ENCODE peak calls at places on chromosomes 13 and 19, in four cellular contexts. W, X, J and G are unnamed samples. For H3K9me3, the result is how much of the 10 kb centered on the place peaks cover.

GRCh38 chr13:109318945-109319590 is 467.3 kb downstream of the IRS2 start:
- DNase-seq in W (no peak), X (no peak), J (no peak), G (no peak)

GRCh38 chr13:48741377-48741776 is 87.6 kb downstream of the CYSLTR2 start:
- DNase-seq in J (no peak), X (no peak), W (no peak), G (no peak)

GRCh38 chr13:26872444-26873173 is 112.0 kb upstream of the GPR12 start:
- DNase-seq in X (peak), W (peak), J (peak), G (peak)

GRCh38 chr13:90545070-90545840 is 802.2 kb upstream of the MIR17HG start:
- DNase-seq in X (no peak), J (no peak), W (no peak), G (no peak)

GRCh38 chr13:32947886-32948285 is 68.3 kb upstream of the KL start:
- DNase-seq in W (no peak), J (no peak), X (no peak), G (no peak)

GRCh38 chr19:1161716-1162115 is 12.4 kb downstream of the SBNO2 start:
- DNase-seq in W (no peak), J (no peak), X (peak), G (peak)

GRCh38 chr13:28022848-28023518 is 34.5 kb upstream of the URAD start:
- DNase-seq in W (peak), X (no peak), J (peak), G (no peak)

GRCh38 chr13:99265823-99266426 is 7.7 kb upstream of the GPR18 start:
- DNase-seq in X (peak), J (no peak), W (peak), G (peak)

GRCh38 chr13:107942030-107942617 is 273.2 kb downstream of the LIG4 start:
- DNase-seq in W (no peak), X (peak), J (no peak), G (no peak)

GRCh38 chr13:91105270-91105669 is 242.2 kb upstream of the MIR17HG start:
- DNase-seq in X (no peak), W (no peak), J (no peak), G (no peak)

GRCh38 chr13:20498659-20499058 is 27.0 kb downstream of the CRYL1 start:
- DNase-seq in X (no peak), J (no peak), W (no peak), G (no peak)

GRCh38 chr13:20501548-20501947 is 24.1 kb downstream of the CRYL1 start:
- DNase-seq in X (no peak), J (no peak), W (no peak), G (no peak)

GRCh38 chr13:20503088-20504083 is 22.3 kb downstream of the CRYL1 start:
- DNase-seq in J (no peak), X (no peak), W (no peak), G (no peak)

GRCh38 chr13:20499986-20500385 is 25.7 kb downstream of the CRYL1 start:
- DNase-seq in W (no peak), X (no peak), J (no peak), G (no peak)

GRCh38 chr13:20501139-20501538 is 24.5 kb downstream of the CRYL1 start:
- DNase-seq in X (no peak), W (no peak), J (no peak), G (no peak)
- TF ChIP-seq CHD2 in X (no peak), W (no peak), J (no peak), G (no peak)

GRCh38 chr19:19553670-19554069 is 15.6 kb downstream of the CILP2 start:
- DNase-seq in X (no peak), J (no peak), W (no peak), G (no peak)

GRCh38 chr19:19554074-19555023 is 16.3 kb downstream of the CILP2 start:
- DNase-seq in J (peak), W (no peak), X (peak), G (no peak)

GRCh38 chr19:19550972-19551861 is 13.2 kb downstream of the CILP2 start:
- DNase-seq in J (no peak), X (no peak), W (no peak), G (no peak)

GRCh38 chr19:19551862-19552192 is 13.8 kb downstream of the CILP2 start:
- DNase-seq in J (no peak), W (no peak), X (no peak), G (no peak)

DNA sequence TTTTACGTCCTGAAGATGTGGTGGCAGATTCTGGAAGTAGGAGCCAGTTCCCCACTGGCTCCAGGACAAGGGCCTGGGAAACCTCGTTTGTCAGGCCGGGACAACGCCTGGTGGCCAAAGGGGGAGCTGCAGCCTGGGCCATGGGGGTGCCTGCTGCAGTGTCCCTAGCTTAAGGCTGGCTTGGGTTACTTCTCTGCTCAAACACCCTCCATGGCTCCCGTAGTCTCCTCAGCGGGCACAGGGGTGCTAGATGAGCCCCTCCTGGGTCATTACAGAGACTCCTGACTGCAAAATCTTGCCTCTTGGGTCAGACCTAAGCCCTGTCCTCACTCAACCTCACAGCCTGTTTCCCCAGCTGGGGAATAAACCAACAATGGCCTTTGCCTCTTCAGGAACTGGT is 14.7 kb downstream of the CILP2 start:
- DNase-seq in J (peak), W (no peak), X (peak), G (peak)
- TF ChIP-seq RNF2 in J (no peak), W (no peak), X (no peak), G (no peak)

GRCh38 chr19:17843428-17843827 is 4.4 kb downstream of the JAK3 start:
- DNase-seq in X (no peak), J (no peak), W (no peak), G (no peak)

GRCh38 chr19:17841371-17841809 is 6.4 kb downstream of the JAK3 start:
- DNase-seq in X (no peak), J (no peak), W (no peak), G (no peak)

GRCh38 chr19:17842663-17843313 is 5.0 kb downstream of the JAK3 start:
- DNase-seq in W (no peak), X (no peak), J (no peak), G (no peak)

GRCh38 chr19:17843908-17844490 is 3.8 kb downstream of the JAK3 start:
- DNase-seq in J (no peak), W (no peak), X (no peak), G (no peak)

GRCh38 chr19:17841810-17842662 is 5.7 kb downstream of the JAK3 start:
- DNase-seq in X (peak), W (no peak), J (peak), G (peak)
- H3K9me3 ChIP-seq in X (under half), W (under half), J (under half), G (under half)

GRCh38 chr19:38534574-38534973 is 83.2 kb downstream of the MAP4K1 start:
- DNase-seq in W (no peak), X (no peak), J (no peak), G (no peak)

GRCh38 chr19:38529610-38530009 is 88.1 kb downstream of the MAP4K1 start:
- DNase-seq in J (no peak), X (no peak), W (no peak), G (no peak)

GRCh38 chr19:38535212-38535611 is 82.5 kb downstream of the MAP4K1 start:
- DNase-seq in J (no peak), W (no peak), X (no peak), G (no peak)

GRCh38 chr19:38531515-38531914 is 86.2 kb downstream of the MAP4K1 start:
- DNase-seq in W (no peak), J (no peak), X (no peak), G (no peak)

DNA sequence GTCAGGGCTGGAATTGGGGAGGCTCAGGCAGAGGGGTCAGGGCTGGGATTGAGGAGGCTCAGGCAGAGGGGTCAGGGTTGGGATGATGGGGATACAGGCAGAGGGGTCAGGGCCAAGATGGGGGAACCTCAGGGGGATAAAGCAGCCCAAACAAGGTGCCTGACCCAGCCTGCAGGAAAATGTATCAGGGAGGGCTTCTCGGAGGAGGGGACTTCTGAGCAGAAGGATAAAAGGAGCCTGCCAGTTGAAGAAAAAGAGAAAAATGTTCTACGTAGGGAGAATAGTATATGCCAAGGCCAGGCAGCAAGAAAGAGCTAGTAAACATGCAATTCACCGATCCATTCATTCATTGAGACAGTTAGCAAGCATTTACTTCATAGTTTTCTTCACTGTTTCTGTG is 84.8 kb downstream of the MAP4K1 start:
- DNase-seq in X (no peak), W (no peak), J (no peak), G (no peak)
- TF ChIP-seq CHD2 in X (no peak), W (no peak), J (no peak), G (no peak)

GRCh38 chr19:40803857-40804782 is 5.1 kb downstream of the EGLN2 start:
- DNase-seq in J (no peak), W (peak), X (no peak), G (no peak)

GRCh38 chr19:40803170-40803856 is 4.3 kb downstream of the EGLN2 start:
- DNase-seq in W (no peak), J (no peak), X (no peak), G (no peak)

GRCh38 chr19:40800997-40801377 is 2.0 kb downstream of the EGLN2 start:
- DNase-seq in X (no peak), J (no peak), W (no peak), G (no peak)

GRCh38 chr19:40801449-40802299 is 2.7 kb downstream of the EGLN2 start:
- DNase-seq in W (no peak), X (no peak), J (no peak), G (no peak)

DNA sequence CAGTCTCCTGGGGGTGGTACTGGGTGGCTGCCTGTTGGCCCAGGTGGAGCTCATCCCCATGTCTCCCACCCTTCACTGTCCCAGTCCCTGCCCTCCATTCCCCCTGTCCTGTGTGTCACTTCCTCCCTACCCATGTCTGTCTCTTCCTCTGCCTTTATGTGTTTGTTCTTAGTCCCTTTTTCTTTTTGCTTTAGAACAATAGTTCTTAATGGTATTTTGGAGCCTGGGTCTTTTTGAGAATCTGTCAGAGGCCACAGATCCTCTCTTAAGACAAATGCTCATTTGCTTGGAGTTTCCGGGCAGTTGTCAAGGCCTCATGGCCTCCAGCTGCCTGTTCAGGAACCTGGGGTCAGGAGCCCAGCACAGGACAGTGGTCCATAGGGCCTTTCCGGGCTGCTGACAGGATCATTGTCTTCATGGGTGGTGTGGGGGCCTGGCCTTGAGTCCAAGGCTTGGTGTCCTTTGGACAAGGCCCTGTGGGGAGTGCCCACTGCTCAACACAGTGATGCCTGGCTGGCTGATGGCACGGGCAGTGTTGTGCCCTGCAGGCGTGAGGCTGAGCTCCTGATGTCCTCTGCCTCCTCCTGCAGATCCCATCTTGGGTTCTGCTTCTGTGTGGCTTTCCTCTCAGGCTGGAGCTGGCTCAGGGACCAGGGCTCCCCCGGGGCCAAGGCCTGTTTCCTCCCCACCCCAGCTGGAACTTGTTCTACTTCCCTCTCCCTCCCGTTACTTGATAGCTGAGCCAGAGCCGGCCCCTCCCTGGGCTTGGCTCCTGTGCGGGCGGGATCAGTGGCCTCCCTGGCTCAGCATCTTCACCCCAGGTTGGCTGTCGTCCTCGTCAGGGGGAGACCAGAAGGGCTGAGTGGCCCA is 3.5 kb downstream of the EGLN2 start:
- DNase-seq in W (no peak), J (no peak), X (no peak), G (no peak)
- TF ChIP-seq RNF2 in W (no peak), J (no peak), X (no peak), G (no peak)

GRCh38 chr19:23565256-23565655 is 121.8 kb downstream of the ZNF675 start:
- DNase-seq in X (no peak), W (no peak), J (no peak), G (no peak)

GRCh38 chr19:23571175-23571574 is 115.8 kb downstream of the ZNF675 start:
- DNase-seq in W (no peak), X (no peak), J (no peak), G (no peak)
- H3K9me3 ChIP-seq in W (half or more), X (under half), J (half or more), G (under half)